ENCODE peak calls at places on chromosome 6, in four cellular contexts. H, M, T and E are unnamed samples.

GRCh38 chr6:2103644-2104523 is 141.5 kb downstream of the GMDS start:
- DNase-seq in T (no peak), H (peak), M (peak), E (no peak)

GRCh38 chr6:44556046-44556445 is 168.5 kb downstream of the CDC5L start:
- DNase-seq in T (no peak), M (no peak), H (no peak), E (peak)

GRCh38 chr6:143098054-143098673 is 37.5 kb downstream of the AIG1 start:
- DNase-seq in H (peak), T (no peak), M (peak), E (peak)

GRCh38 chr6:84522135-84522535 is 242.3 kb downstream of the TBX18 start:
- DNase-seq in M (no peak), H (no peak), T (no peak), E (no peak)

GRCh38 chr6:116328528-116328903 is 42.2 kb upstream of the DSE start:
- DNase-seq in M (no peak), T (no peak), H (no peak), E (no peak)

GRCh38 chr6:53793318-53793975 is 1.4 kb upstream of the LRRC1 start:
- DNase-seq in M (no peak), T (no peak), H (no peak), E (peak)

GRCh38 chr6:150316936-150317335 is 51.9 kb upstream of the IYD start:
- DNase-seq in M (no peak), T (no peak), H (no peak), E (no peak)

GRCh38 chr6:12066297-12066696 is 54.2 kb downstream of the HIVEP1 start:
- DNase-seq in H (no peak), T (no peak), M (no peak), E (no peak)

GRCh38 chr6:114390176-114390575 is 47.4 kb upstream of the HS3ST5 start:
- DNase-seq in H (no peak), T (no peak), M (no peak), E (no peak)

GRCh38 chr6:100084301-100085161 is 90.5 kb upstream of the MCHR2 start:
- DNase-seq in M (no peak), T (no peak), H (no peak), E (no peak)

GRCh38 chr6:156701961-156702360 is 75.2 kb upstream of the ARID1B start:
- DNase-seq in M (no peak), H (no peak), T (no peak), E (no peak)

GRCh38 chr6:23031986-23032385 is 462.6 kb downstream of the HDGFL1 start:
- DNase-seq in M (no peak), T (no peak), H (no peak), E (no peak)

GRCh38 chr6:158519761-158520160 is 40.1 kb upstream of the TMEM181 start:
- DNase-seq in T (no peak), H (no peak), M (no peak), E (no peak)

GRCh38 chr6:163679753-163680152 is 265.2 kb downstream of the QKI start:
- DNase-seq in T (no peak), H (no peak), M (no peak), E (no peak)

GRCh38 chr6:110551088-110551487 is 74.7 kb upstream of the SLC22A16 start:
- DNase-seq in M (no peak), T (no peak), H (no peak), E (no peak)

GRCh38 chr6:19356692-19357091 is 480.5 kb upstream of the ID4 start:
- DNase-seq in H (no peak), T (no peak), M (no peak), E (no peak)

GRCh38 chr6:19349429-19349828 is 487.7 kb upstream of the ID4 start:
- DNase-seq in T (no peak), H (no peak), M (no peak), E (no peak)

DNA sequence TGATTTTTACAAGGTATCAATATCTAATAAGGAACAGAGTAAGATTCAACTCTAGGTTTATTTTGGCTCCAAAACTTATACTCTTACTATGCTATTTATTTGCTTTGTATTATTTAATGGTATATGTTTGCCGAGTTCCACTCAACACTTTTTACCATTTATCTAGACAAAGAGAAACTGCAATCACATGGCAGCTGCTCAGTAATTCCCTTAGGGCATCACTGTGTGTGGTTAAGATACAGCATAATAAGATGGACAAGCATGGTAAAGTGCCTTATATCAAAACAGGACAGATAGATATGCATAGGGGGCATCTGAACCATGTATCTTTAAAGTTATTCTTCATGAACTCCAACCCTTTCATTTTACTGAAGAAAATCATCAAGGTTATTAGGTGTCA is 483.0 kb upstream of the ID4 start:
- DNase-seq in M (no peak), H (no peak), T (no peak), E (no peak)
- TF ChIP-seq SPI1 in M (no peak), H (no peak), T (no peak), E (no peak)

GRCh38 chr6:35876902-35877301 is 44.0 kb downstream of the SRPK1 start:
- DNase-seq in M (no peak), H (no peak), T (no peak), E (no peak)
- TF ChIP-seq SPI1 in M (no peak), H (no peak), T (no peak), E (no peak)

DNA sequence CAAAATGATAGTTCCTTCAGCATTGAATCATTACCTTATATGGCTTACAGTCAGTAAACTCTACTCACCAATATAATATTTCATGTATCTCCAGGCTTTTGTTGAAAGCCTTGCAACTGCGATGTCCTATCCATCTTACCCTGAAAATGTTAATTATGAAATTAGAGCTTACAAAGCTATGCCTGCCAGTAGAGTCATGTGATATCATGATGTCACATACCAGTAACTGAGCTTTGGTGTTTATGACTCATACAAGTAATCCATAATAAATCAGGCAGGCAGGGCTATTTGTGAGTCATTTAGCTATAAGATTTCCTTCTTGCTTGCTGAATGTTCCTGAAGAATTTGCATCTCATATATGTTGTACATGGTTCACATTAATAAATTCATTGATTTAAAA is 44.9 kb upstream of the FAM83B start:
- DNase-seq in T (no peak), M (no peak), H (no peak), E (no peak)
- TF ChIP-seq SPI1 in T (no peak), M (no peak), H (no peak), E (no peak)

GRCh38 chr6:136468711-136469110 is 81.5 kb downstream of the MAP7 start:
- DNase-seq in M (no peak), T (no peak), H (no peak), E (no peak)

GRCh38 chr6:136464874-136465273 is 85.3 kb downstream of the MAP7 start:
- DNase-seq in H (no peak), M (no peak), T (no peak), E (no peak)

GRCh38 chr6:136465766-136466303 is 84.4 kb downstream of the MAP7 start:
- DNase-seq in H (no peak), T (no peak), M (no peak), E (no peak)

GRCh38 chr6:136466789-136467585 is 83.2 kb downstream of the MAP7 start:
- DNase-seq in H (peak), M (no peak), T (no peak), E (no peak)

GRCh38 chr6:136463796-136464542 is 86.3 kb downstream of the MAP7 start:
- DNase-seq in T (no peak), H (no peak), M (no peak), E (no peak)
- TF ChIP-seq SPI1 in T (no peak), H (no peak), M (no peak), E (no peak)

DNA sequence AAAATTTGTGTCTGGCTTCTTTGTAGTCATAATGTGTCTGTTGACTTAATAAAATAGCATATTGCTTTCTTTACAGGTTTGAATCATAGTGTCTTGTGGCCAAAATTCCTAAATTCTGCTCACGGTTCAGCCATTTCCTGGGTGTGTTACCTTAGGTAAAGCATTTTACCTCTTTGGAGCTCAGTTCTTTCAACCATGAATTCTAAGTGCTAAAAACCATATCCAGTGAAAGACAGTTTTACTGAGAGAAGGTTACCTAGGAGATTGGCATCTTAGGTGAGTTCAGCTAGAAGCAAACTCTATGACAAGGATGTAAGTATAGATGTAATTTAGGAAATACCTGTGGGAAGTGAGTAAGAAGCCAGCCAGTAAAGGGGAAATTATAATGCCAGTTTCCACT is 20.7 kb downstream of the CRYBG1 start:
- DNase-seq in H (no peak), M (no peak), T (no peak), E (no peak)
- TF ChIP-seq SPI1 in H (no peak), M (no peak), T (no peak), E (no peak)

GRCh38 chr6:71529769-71530168 is 241.2 kb downstream of the OGFRL1 start:
- DNase-seq in T (no peak), H (no peak), M (no peak), E (no peak)
- TF ChIP-seq SPI1 in T (no peak), H (no peak), M (no peak), E (no peak)

DNA sequence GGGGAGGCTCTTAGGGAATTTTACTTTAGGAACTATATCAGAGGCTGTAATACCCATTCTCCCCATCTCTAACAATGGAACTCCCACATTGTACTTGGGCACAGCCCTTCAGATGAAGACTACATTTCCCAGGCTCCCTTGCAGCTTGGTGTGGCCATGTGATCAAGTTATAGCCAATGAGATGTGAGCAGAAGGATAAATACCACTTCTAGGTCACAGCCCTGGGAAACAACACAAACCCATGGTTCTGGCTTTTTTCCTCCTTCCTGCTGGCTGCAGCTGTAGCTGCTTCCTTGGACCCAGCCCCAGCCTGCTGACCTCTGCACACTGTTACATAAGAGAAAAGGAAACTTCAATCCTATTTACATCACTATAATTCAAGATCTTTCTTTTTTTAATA is 445.9 kb upstream of the JARID2 start:
- DNase-seq in M (peak), T (no peak), H (peak), E (peak)
- TF ChIP-seq SPI1 in M (no peak), T (no peak), H (no peak), E (no peak)

GRCh38 chr6:5532941-5533340 is 271.6 kb downstream of the FARS2 start:
- DNase-seq in T (no peak), M (no peak), H (no peak), E (no peak)

GRCh38 chr6:5529015-5529414 is 267.7 kb downstream of the FARS2 start:
- DNase-seq in H (no peak), M (no peak), T (no peak), E (no peak)

GRCh38 chr6:5534643-5535042 is 273.3 kb downstream of the FARS2 start:
- DNase-seq in M (no peak), T (no peak), H (no peak), E (no peak)

GRCh38 chr6:5529733-5530132 is 268.4 kb downstream of the FARS2 start:
- DNase-seq in T (no peak), M (no peak), H (no peak), E (no peak)

GRCh38 chr6:5531853-5532375 is 270.6 kb downstream of the FARS2 start:
- DNase-seq in H (no peak), M (no peak), T (no peak), E (no peak)
- TF ChIP-seq SPI1 in H (no peak), M (no peak), T (no peak), E (peak)

GRCh38 chr6:71197267-71197666 is 91.3 kb upstream of the OGFRL1 start:
- DNase-seq in T (no peak), M (no peak), H (no peak), E (no peak)
- TF ChIP-seq SPI1 in T (no peak), M (no peak), H (no peak), E (no peak)